ENCODE peak calls at places on chromosomes 5 and 9, in five cellular contexts. I, X, Z, E and C are unnamed samples.

GRCh38 chr5:77102549-77102948 is 15.5 kb upstream of the ZBED3 start:
- DNase-seq in I (no peak), E (no peak), Z (no peak), X (no peak), C (no peak)

GRCh38 chr5:25567881-25568280 is 923.1 kb upstream of the CDH10 start:
- DNase-seq in E (no peak), I (no peak), X (no peak), Z (no peak), C (no peak)

GRCh38 chr5:168793844-168794837 is 215.0 kb upstream of the PANK3 start:
- DNase-seq in X (no peak), I (no peak), E (no peak), Z (no peak), C (no peak)

GRCh38 chr5:168072665-168073064 is 218.8 kb upstream of the WWC1 start:
- DNase-seq in X (no peak), I (no peak), Z (no peak), E (no peak), C (no peak)

GRCh38 chr5:180850434-180851078 is 10.5 kb downstream of the ZFP62 start:
- DNase-seq in E (no peak), Z (no peak), X (no peak), I (no peak), C (no peak)

GRCh38 chr5:157354825-157355224 is 88.9 kb downstream of the CYFIP2 start:
- DNase-seq in E (no peak), Z (no peak), I (no peak), X (peak), C (no peak)

GRCh38 chr5:88743231-88743879 is 139.6 kb downstream of the MEF2C start:
- DNase-seq in I (no peak), Z (no peak), E (no peak), X (no peak), C (no peak)

GRCh38 chr5:123696948-123697347 is 185.0 kb downstream of the CSNK1G3 start:
- DNase-seq in E (no peak), Z (no peak), I (no peak), X (no peak), C (no peak)

GRCh38 chr5:142977363-142978051 is 207.3 kb downstream of the ARHGAP26 start:
- DNase-seq in I (no peak), Z (no peak), E (no peak), X (no peak), C (no peak)

GRCh38 chr5:177557041-177557647 is 2.8 kb upstream of the FAM193B start:
- DNase-seq in X (no peak), Z (no peak), E (no peak), I (no peak), C (no peak)

GRCh38 chr9:104795857-104796256 is 31.9 kb downstream of the NIPSNAP3B start:
- DNase-seq in E (no peak), Z (no peak), I (no peak), X (no peak), C (no peak)

GRCh38 chr5:39569857-39570256 is 145.1 kb upstream of the DAB2 start:
- DNase-seq in Z (no peak), X (no peak), E (no peak), I (no peak), C (no peak)

GRCh38 chr5:124232517-124232916 is 513.9 kb downstream of the ZNF608 start:
- DNase-seq in E (no peak), X (no peak), I (no peak), Z (no peak), C (no peak)

GRCh38 chr9:33320568-33321261 is 30.4 kb downstream of the NFX1 start:
- DNase-seq in X (no peak), I (no peak), E (no peak), Z (no peak), C (no peak)

GRCh38 chr9:91039125-91039834 is 237.7 kb downstream of the SYK start:
- DNase-seq in E (no peak), I (no peak), X (no peak), Z (no peak), C (no peak)

GRCh38 chr9:12922209-12922914 is 147.5 kb downstream of the LURAP1L start:
- DNase-seq in I (no peak), E (no peak), Z (no peak), X (no peak), C (no peak)

GRCh38 chr9:95876595-95876994 is 1.1 kb downstream of the ERCC6L2 start:
- DNase-seq in I (no peak), E (no peak), X (no peak), Z (no peak), C (no peak)

GRCh38 chr5:61768692-61769281 is 436.7 kb downstream of the ZSWIM6 start:
- DNase-seq in Z (peak), X (peak), E (peak), I (no peak), C (peak)

GRCh38 chr5:55480781-55481180 is 54.0 kb downstream of the PLPP1 start:
- DNase-seq in Z (no peak), X (no peak), I (no peak), E (no peak), C (no peak)

GRCh38 chr5:176564002-176564401 is 14.9 kb downstream of the CDHR2 start:
- DNase-seq in E (no peak), X (no peak), I (no peak), Z (no peak), C (no peak)

GRCh38 chr5:17105744-17106450 is 111.5 kb upstream of the BASP1 start:
- DNase-seq in E (no peak), I (no peak), X (no peak), Z (no peak), C (no peak)

GRCh38 chr9:99680191-99680590 is 141.5 kb upstream of the NR4A3 start:
- DNase-seq in I (no peak), X (no peak), E (no peak), Z (no peak), C (no peak)

GRCh38 chr9:36008774-36009300 is 27.9 kb upstream of the RECK start:
- DNase-seq in I (peak), X (peak), E (peak), Z (peak), C (peak)

GRCh38 chr5:15544039-15544438 is 44.1 kb downstream of the FBXL7 start:
- DNase-seq in I (no peak), X (no peak), E (no peak), Z (no peak), C (no peak)

GRCh38 chr5:125026900-125027731 is 280.7 kb upstream of the ZNF608 start:
- DNase-seq in I (no peak), X (no peak), Z (no peak), E (no peak), C (no peak)

GRCh38 chr5:164217464-164217863 is 712.0 kb downstream of the MAT2B start:
- DNase-seq in E (no peak), I (no peak), X (no peak), Z (no peak), C (no peak)

GRCh38 chr9:69122086-69122390 is 52.0 kb upstream of the TJP2 start:
- DNase-seq in Z (peak), X (peak), E (peak), I (no peak), C (peak)

GRCh38 chr5:137374110-137374853 is 124.8 kb downstream of the SPOCK1 start:
- DNase-seq in E (no peak), X (no peak), I (no peak), Z (no peak), C (no peak)